ENCODE peak calls at places on chromosomes 5 and 9, in eight cellular contexts. One of them, this sample, is unnamed.

GRCh38 chr9:23322392-23322791 is 503.6 kb downstream of the ELAVL2 start:
- DNase-seq in Daoy: no peak
- DNase-seq in RWPE1: peak
- DNase-seq in ACHN: no peak
- DNase-seq in stimulated activated CD4-positive, alpha-beta T cell treated with anti-CD3 and anti-CD28 coated beads, TNF-alpha, amount 100 ng/mL, for 1 hour: no peak
- DNase-seq in naive thymus-derived CD4-positive, alpha-beta T cell: no peak
- DNase-seq in anterior cingulate cortex: no peak
- DNase-seq in smooth muscle cell of the brain vasculature: no peak
- DNase-seq in this sample: no peak

GRCh38 chr5:132437604-132438275 is 52.8 kb downstream of the IRF1 start:
- DNase-seq in Daoy: peak
- DNase-seq in anterior cingulate cortex: peak
- DNase-seq in RWPE1: peak
- DNase-seq in smooth muscle cell of the brain vasculature: peak
- DNase-seq in stimulated activated CD4-positive, alpha-beta T cell treated with anti-CD3 and anti-CD28 coated beads, TNF-alpha, amount 100 ng/mL, for 1 hour: no peak
- DNase-seq in ACHN: peak
- DNase-seq in naive thymus-derived CD4-positive, alpha-beta T cell: peak
- DNase-seq in this sample: no peak

GRCh38 chr5:179118756-179119414 is 58.7 kb downstream of the ZNF354C start:
- DNase-seq in stimulated activated CD4-positive, alpha-beta T cell treated with anti-CD3 and anti-CD28 coated beads, TNF-alpha, amount 100 ng/mL, for 1 hour: no peak
- DNase-seq in ACHN: no peak
- DNase-seq in anterior cingulate cortex: no peak
- DNase-seq in Daoy: no peak
- DNase-seq in smooth muscle cell of the brain vasculature: no peak
- DNase-seq in RWPE1: no peak
- DNase-seq in naive thymus-derived CD4-positive, alpha-beta T cell: no peak
- DNase-seq in this sample: no peak

GRCh38 chr5:88602584-88602983 is 280.4 kb downstream of the MEF2C start:
- DNase-seq in anterior cingulate cortex: no peak
- DNase-seq in stimulated activated CD4-positive, alpha-beta T cell treated with anti-CD3 and anti-CD28 coated beads, TNF-alpha, amount 100 ng/mL, for 1 hour: no peak
- DNase-seq in naive thymus-derived CD4-positive, alpha-beta T cell: no peak
- DNase-seq in smooth muscle cell of the brain vasculature: no peak
- DNase-seq in ACHN: no peak
- DNase-seq in RWPE1: no peak
- DNase-seq in Daoy: no peak
- DNase-seq in this sample: no peak

GRCh38 chr9:133604214-133604613 is 5.0 kb downstream of the FAM163B start:
- DNase-seq in anterior cingulate cortex: no peak
- DNase-seq in ACHN: no peak
- DNase-seq in smooth muscle cell of the brain vasculature: no peak
- DNase-seq in naive thymus-derived CD4-positive, alpha-beta T cell: peak
- DNase-seq in Daoy: peak
- DNase-seq in stimulated activated CD4-positive, alpha-beta T cell treated with anti-CD3 and anti-CD28 coated beads, TNF-alpha, amount 100 ng/mL, for 1 hour: peak
- DNase-seq in RWPE1: no peak
- DNase-seq in this sample: no peak

GRCh38 chr5:139181835-139182452 is 16.2 kb downstream of the SIL1 start:
- DNase-seq in anterior cingulate cortex: no peak
- DNase-seq in stimulated activated CD4-positive, alpha-beta T cell treated with anti-CD3 and anti-CD28 coated beads, TNF-alpha, amount 100 ng/mL, for 1 hour: no peak
- DNase-seq in ACHN: no peak
- DNase-seq in naive thymus-derived CD4-positive, alpha-beta T cell: no peak
- DNase-seq in Daoy: peak
- DNase-seq in RWPE1: peak
- DNase-seq in smooth muscle cell of the brain vasculature: no peak
- DNase-seq in this sample: no peak

GRCh38 chr9:9747787-9748186 is 865.0 kb downstream of the PTPRD start:
- DNase-seq in Daoy: no peak
- DNase-seq in naive thymus-derived CD4-positive, alpha-beta T cell: no peak
- DNase-seq in anterior cingulate cortex: no peak
- DNase-seq in stimulated activated CD4-positive, alpha-beta T cell treated with anti-CD3 and anti-CD28 coated beads, TNF-alpha, amount 100 ng/mL, for 1 hour: no peak
- DNase-seq in ACHN: peak
- DNase-seq in RWPE1: no peak
- DNase-seq in smooth muscle cell of the brain vasculature: no peak
- DNase-seq in this sample: no peak

GRCh38 chr9:120337131-120337530 is 242.8 kb downstream of the CDK5RAP2 start:
- DNase-seq in Daoy: no peak
- DNase-seq in stimulated activated CD4-positive, alpha-beta T cell treated with anti-CD3 and anti-CD28 coated beads, TNF-alpha, amount 100 ng/mL, for 1 hour: no peak
- DNase-seq in naive thymus-derived CD4-positive, alpha-beta T cell: no peak
- DNase-seq in anterior cingulate cortex: no peak
- DNase-seq in ACHN: no peak
- DNase-seq in smooth muscle cell of the brain vasculature: no peak
- DNase-seq in RWPE1: no peak
- DNase-seq in this sample: no peak

GRCh38 chr5:173653822-173654523 is 37.5 kb upstream of the BOD1 start:
- DNase-seq in Daoy: no peak
- DNase-seq in smooth muscle cell of the brain vasculature: no peak
- DNase-seq in naive thymus-derived CD4-positive, alpha-beta T cell: no peak
- DNase-seq in RWPE1: no peak
- DNase-seq in ACHN: no peak
- DNase-seq in stimulated activated CD4-positive, alpha-beta T cell treated with anti-CD3 and anti-CD28 coated beads, TNF-alpha, amount 100 ng/mL, for 1 hour: no peak
- DNase-seq in anterior cingulate cortex: no peak
- DNase-seq in this sample: no peak